ENCODE peak calls at places on chromosomes 4 and X, in ten cellular contexts. O, W, L, M, E, D, X, H, G and Y are unnamed samples.

GRCh38 chr4:96145671-96146070 is 305.8 kb downstream of the PDHA2 start:
- DNase-seq in E (no peak), D (no peak), M (no peak), L (no peak), X (no peak), W (no peak), H (no peak), O (no peak), G (peak; percentile 70), Y (no peak)

GRCh38 chr4:2390146-2390545 is 28.3 kb downstream of the ZFYVE28 start:
- DNase-seq in M (no peak), W (no peak), X (no peak), L (no peak), E (no peak), D (no peak), O (no peak), H (no peak), G (no peak), Y (no peak)

GRCh38 chrX:133776072-133776471 is 209.3 kb downstream of the GPC3 start:
- DNase-seq in G (no peak), L (no peak), H (no peak), O (no peak), D (peak; percentile 0), E (no peak), X (peak; percentile 22), M (no peak), W (no peak), Y (no peak)

GRCh38 chr4:78299565-78299972 is 242.4 kb downstream of the FRAS1 start:
- DNase-seq in G (peak; percentile 58), W (no peak), M (no peak), E (no peak), X (no peak), H (no peak), O (no peak), D (no peak), L (no peak), Y (no peak)

GRCh38 chr4:38209654-38210053 is 249.5 kb downstream of the PTTG2 start:
- DNase-seq in G (no peak), E (no peak), W (no peak), H (no peak), D (no peak), O (no peak), X (no peak), M (no peak), L (no peak), Y (no peak)

GRCh38 chr4:25367004-25367621 is 9.9 kb upstream of the ANAPC4 start:
- DNase-seq in H (no peak), G (peak; percentile 37), M (no peak), L (no peak), E (no peak), W (peak; percentile 9), X (no peak), D (peak; percentile 20), O (no peak), Y (no peak)

GRCh38 chr4:77921701-77922100 is 59.1 kb downstream of the MRPL1 start:
- DNase-seq in X (no peak), O (no peak), M (no peak), E (no peak), H (peak; percentile 86), L (no peak), G (peak; percentile 95), W (no peak), D (peak; percentile 82), Y (peak; percentile 70)

GRCh38 chr4:136709897-136710296 is 822.4 kb downstream of the PCDH18 start:
- DNase-seq in W (no peak), M (no peak), G (no peak), E (no peak), H (no peak), D (no peak), L (no peak), O (no peak), X (no peak), Y (no peak)

GRCh38 chr4:80237992-80238391 is 28.5 kb upstream of the FGF5 start:
- DNase-seq in X (no peak), L (no peak), D (peak; percentile 68), W (no peak), E (no peak), H (peak; percentile 76), G (peak; percentile 98), M (no peak), O (no peak), Y (peak; percentile 86)

GRCh38 chr4:107579099-107579498 is 140.9 kb downstream of the PAPSS1 start:
- DNase-seq in G (no peak), E (no peak), D (no peak), W (no peak), L (no peak), O (no peak), H (no peak), X (no peak), M (no peak), Y (no peak)

GRCh38 chr4:113317523-113317922 is 268.1 kb downstream of the ANK2 start:
- DNase-seq in E (no peak), X (no peak), H (no peak), L (no peak), M (no peak), G (no peak), O (no peak), W (peak; percentile 18), D (no peak), Y (no peak)

GRCh38 chr4:185786422-185786821 is 25.6 kb downstream of the SORBS2 start:
- DNase-seq in O (no peak), H (no peak), G (no peak), M (no peak), L (no peak), W (no peak), X (no peak), E (no peak), D (no peak), Y (no peak)

GRCh38 chrX:21966866-21967265 is 26.4 kb downstream of the SMS start:
- DNase-seq in D (no peak), G (no peak), L (no peak), E (no peak), H (no peak), W (no peak), M (no peak), X (no peak), O (no peak), Y (no peak)

GRCh38 chrX:103540145-103540544 is 20.9 kb upstream of the RAB40A start:
- DNase-seq in H (no peak), L (no peak), D (no peak), E (no peak), O (no peak), X (no peak), M (no peak), G (peak; percentile 49), W (no peak), Y (no peak)